ENCODE peak calls at places on chromosomes 16 and 17, in five cellular contexts. K, E, Z, J and G are unnamed samples.

GRCh38 chr17:56908061-56908542 is 5.7 kb downstream of the TRIM25 start:
- DNase-seq in E (no peak), J (no peak), Z (no peak), K (no peak), G (no peak)

GRCh38 chr16:78437352-78437968 is 338.0 kb downstream of the WWOX start:
- DNase-seq in E (peak; percentile 17), Z (no peak), K (no peak), J (no peak), G (peak; percentile 8)

GRCh38 chr17:32927724-32928526 is at the start of gene TMEM98:
- DNase-seq in K (no peak), Z (no peak), E (peak; percentile 86), J (no peak), G (no peak)

GRCh38 chr16:70605284-70605659 is 41.1 kb upstream of the IL34 start:
- DNase-seq in K (no peak), J (no peak), Z (no peak), E (no peak), G (no peak)

GRCh38 chr16:56931253-56931768 is 631 bp upstream of the HERPUD1 start:
- DNase-seq in K (peak; percentile 73), J (peak; percentile 3), Z (no peak), E (no peak), G (no peak)

GRCh38 chr17:5541610-5542202 is 42.6 kb downstream of the NLRP1 start:
- DNase-seq in Z (no peak), J (no peak), E (no peak), K (no peak), G (no peak)

GRCh38 chr16:67235816-67236547 is 9.1 kb downstream of the TMEM208 start:
- DNase-seq in Z (no peak), E (peak; percentile 86), K (no peak), J (no peak), G (peak; percentile 86)

GRCh38 chr16:19085679-19086200 is 18.3 kb downstream of the COQ7 start:
- DNase-seq in K (peak; percentile 50), Z (no peak), E (no peak), J (no peak), G (no peak)